ENCODE peak calls at places on chromosomes 16 and 17, in six cellular contexts. X, N, B, G, L and Q are unnamed samples. For H3K4me1, the result is how much of the 10 kb centered on the place peaks cover.

GRCh38 chr17:29019475-29020181 is 13.8 kb upstream of the SEZ6 start:
- DNase-seq in X (no peak), N (no peak), B (peak), G (no peak), L (no peak), Q (no peak)

GRCh38 chr17:65287040-65287439 is 149.9 kb downstream of the RGS9 start:
- DNase-seq in X (no peak), N (no peak), B (no peak), G (no peak), L (no peak), Q (peak)

GRCh38 chr17:66002807-66003206 is 189.1 kb downstream of the CEP112 start:
- DNase-seq in X (no peak), N (peak), B (no peak), G (no peak), L (no peak), Q (no peak)

GRCh38 chr16:85709766-85710423 is 21.1 kb upstream of the GINS2 start:
- DNase-seq in X (no peak), N (no peak), B (no peak), G (no peak), L (no peak), Q (no peak)

GRCh38 chr17:77248216-77249054 is 107.7 kb downstream of the SEC14L1 start:
- DNase-seq in X (no peak), N (no peak), B (no peak), G (no peak), L (no peak), Q (peak)

GRCh38 chr17:57523926-57524634 is 221.0 kb downstream of the CCDC182 start:
- DNase-seq in X (peak), N (peak), B (no peak), G (no peak), L (peak), Q (peak)

GRCh38 chr16:30458561-30459394 is 13.1 kb upstream of the SEPHS2 start:
- DNase-seq in X (peak), N (no peak), B (no peak), G (no peak), L (peak), Q (no peak)

GRCh38 chr17:77345260-77345910 is 204.6 kb downstream of the SEC14L1 start:
- DNase-seq in X (no peak), N (no peak), B (no peak), G (peak), L (no peak), Q (peak)

GRCh38 chr16:59412275-59412841 is 678.2 kb upstream of the GOT2 start:
- DNase-seq in X (no peak), N (peak), B (peak), G (no peak), L (no peak), Q (peak)

GRCh38 chr17:10196936-10197335 is 1.5 kb downstream of the GAS7 start:
- DNase-seq in X (no peak), N (no peak), B (no peak), G (no peak), L (no peak), Q (peak)

GRCh38 chr16:19588661-19589060 is 33.2 kb downstream of the VPS35L start:
- DNase-seq in X (no peak), N (no peak), B (no peak), G (no peak), L (no peak), Q (peak)

GRCh38 chr17:69764137-69764536 is 310.9 kb upstream of the KCNJ16 start:
- DNase-seq in X (no peak), N (no peak), B (no peak), G (no peak), L (no peak), Q (peak)

GRCh38 chr17:69761767-69762321 is 313.2 kb upstream of the KCNJ16 start:
- DNase-seq in X (no peak), N (peak), B (peak), G (no peak), L (no peak), Q (peak)

GRCh38 chr17:69762359-69762758 is 312.7 kb upstream of the KCNJ16 start:
- DNase-seq in X (no peak), N (no peak), B (no peak), G (no peak), L (no peak), Q (peak)

GRCh38 chr17:69763503-69763902 is 311.5 kb upstream of the KCNJ16 start:
- DNase-seq in X (no peak), N (peak), B (no peak), G (no peak), L (no peak), Q (peak)

GRCh38 chr17:69762766-69763165 is 312.3 kb upstream of the KCNJ16 start:
- DNase-seq in X (no peak), N (no peak), B (no peak), G (no peak), L (no peak), Q (no peak)
- H3K27ac ChIP-seq in X (no peak), N (peak), B (no peak), G (no peak), L (no peak), Q (peak)

GRCh38 chr16:88768041-88768876 is 16.8 kb downstream of the PIEZO1 start:
- DNase-seq in X (peak), N (peak), B (no peak), G (peak), L (peak), Q (peak)

GRCh38 chr16:88764913-88765349 is 20.1 kb downstream of the PIEZO1 start:
- DNase-seq in X (no peak), N (no peak), B (peak), G (no peak), L (no peak), Q (peak)

GRCh38 chr16:88769617-88770458 is 15.2 kb downstream of the PIEZO1 start:
- DNase-seq in X (no peak), N (no peak), B (peak), G (peak), L (no peak), Q (peak)

GRCh38 chr16:88767546-88767945 is 17.5 kb downstream of the PIEZO1 start:
- DNase-seq in X (no peak), N (no peak), B (no peak), G (no peak), L (no peak), Q (no peak)

DNA sequence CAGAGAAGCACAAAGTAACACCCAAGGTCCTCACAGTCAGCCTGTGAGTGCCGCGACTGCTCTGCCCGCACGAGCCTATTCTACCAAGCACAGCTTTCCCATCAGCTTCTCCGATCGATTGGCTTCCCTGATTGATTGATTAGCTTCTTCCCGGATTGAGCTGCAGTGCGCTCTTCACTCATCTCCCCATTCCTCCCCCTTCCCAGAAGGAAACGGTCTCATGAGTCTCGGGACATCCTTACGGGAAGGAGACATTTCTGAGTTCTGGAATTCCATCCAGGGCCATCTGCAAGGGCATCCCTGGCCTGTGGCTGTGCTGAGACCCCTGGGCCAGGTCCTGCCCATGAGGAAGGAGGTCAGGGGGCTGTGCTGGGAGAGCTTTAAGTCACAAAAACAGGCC is 18.0 kb downstream of the PIEZO1 start:
- DNase-seq in X (no peak), N (no peak), B (no peak), G (no peak), L (no peak), Q (no peak)
- H3K4me1 ChIP-seq in X (under half), N (under half), B (under half), G (under half), L (under half), Q (under half)

GRCh38 chr17:78929908-78930775 is 5.0 kb upstream of the TIMP2 start:
- DNase-seq in X (peak), N (no peak), B (no peak), G (no peak), L (peak), Q (no peak)
- H3K27ac ChIP-seq in X (no peak), N (no peak), B (no peak), G (peak), L (no peak), Q (no peak)

DNA sequence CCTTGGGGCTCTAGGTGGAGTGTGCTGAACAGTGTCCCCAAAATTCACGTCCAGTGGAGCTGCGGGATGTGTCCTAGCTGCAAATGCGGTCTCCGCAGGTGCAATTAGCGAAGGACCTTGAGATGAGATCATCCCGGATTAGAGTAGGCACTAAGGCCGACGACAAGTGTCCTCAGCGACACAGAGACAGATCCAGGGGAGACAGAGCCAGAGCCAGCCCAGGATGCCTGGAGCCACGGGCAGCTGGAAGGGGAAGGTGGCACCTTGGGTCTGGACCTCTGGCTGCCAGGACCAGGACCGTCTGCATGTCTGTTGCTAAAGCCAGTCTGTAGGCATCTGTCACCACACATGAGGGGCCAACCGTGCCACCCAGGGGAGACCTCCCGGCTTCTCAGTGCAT is 24.5 kb downstream of the SLC7A5 start:
- DNase-seq in X (no peak), N (no peak), B (no peak), G (no peak), L (no peak), Q (no peak)
- H3K4me1 ChIP-seq in X (under half), N (under half), B (under half), G (under half), L (under half), Q (under half)

DNA sequence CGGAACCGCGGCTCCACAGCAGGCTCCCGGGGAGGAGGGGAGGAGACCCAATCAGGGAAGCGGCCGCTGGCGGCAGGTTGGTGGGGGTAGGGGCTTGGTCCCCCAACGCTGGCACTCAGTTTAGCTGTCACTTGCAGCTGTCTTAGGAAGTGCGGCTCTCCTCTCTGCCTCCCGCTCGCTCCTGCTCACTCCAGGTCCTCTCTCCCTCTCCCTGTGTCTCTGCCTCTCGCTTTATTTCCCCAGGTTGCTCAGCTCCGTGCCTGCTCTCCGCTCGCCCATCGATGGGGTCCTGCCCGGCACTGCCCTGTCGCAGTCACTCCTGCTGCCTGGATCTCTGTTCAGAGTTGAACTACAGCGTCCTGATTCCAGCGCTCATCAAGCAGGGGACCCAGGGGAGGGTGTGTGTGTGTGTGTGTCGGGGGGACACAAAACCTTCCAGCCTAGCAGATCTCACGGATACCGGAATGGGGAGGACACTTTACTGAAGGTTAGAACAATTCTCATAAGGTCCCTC is 145.6 kb downstream of the ENGASE start:
- DNase-seq in X (no peak), N (no peak), B (peak), G (no peak), L (no peak), Q (no peak)
- H3K27ac ChIP-seq in X (no peak), N (no peak), B (no peak), G (no peak), L (no peak), Q (no peak)

DNA sequence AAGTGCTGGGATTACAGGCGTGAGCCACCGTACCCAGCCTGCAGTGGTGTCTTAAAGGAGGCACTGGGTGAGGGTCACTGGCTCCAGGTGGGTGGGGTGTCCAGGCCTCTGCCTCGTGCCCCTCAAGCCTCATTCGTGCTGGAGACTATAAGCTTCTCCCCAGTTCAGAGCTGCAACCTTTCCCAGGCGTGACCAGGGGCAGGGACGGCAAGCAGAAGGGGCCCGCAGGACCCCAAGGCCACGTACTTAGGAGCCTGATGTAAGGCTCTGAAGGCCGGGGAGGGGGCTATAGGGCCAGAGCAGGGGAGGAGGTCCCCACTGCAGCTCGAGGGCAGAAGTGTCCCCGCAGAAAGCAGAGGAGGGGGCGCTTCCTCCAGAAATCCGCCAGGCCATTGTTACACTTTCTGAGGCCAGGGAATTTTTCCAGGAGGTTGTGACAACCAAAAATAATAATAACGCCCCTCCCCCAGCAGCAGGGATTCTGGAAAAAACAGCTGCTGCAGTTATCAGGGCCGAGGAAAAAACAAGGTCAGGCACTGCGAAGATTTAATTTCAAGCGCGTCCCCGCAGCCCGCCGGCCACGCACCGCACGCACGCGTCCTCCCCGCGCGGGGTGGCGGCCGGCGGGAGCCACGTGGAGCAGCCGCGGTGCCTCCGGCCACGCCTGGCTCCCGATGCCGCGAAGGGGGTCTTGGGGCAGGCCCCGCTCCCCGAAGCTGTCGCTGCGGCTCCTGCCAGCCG is 45.7 kb upstream of the SLC38A10 start:
- DNase-seq in X (no peak), N (peak), B (no peak), G (no peak), L (no peak), Q (peak)
- H3K4me1 ChIP-seq in X (under half), N (under half), B (under half), G (under half), L (under half), Q (under half)

GRCh38 chr17:75486951-75487350 is 28.4 kb downstream of the CASKIN2 start:
- DNase-seq in X (no peak), N (no peak), B (no peak), G (no peak), L (no peak), Q (no peak)
- H3K27ac ChIP-seq in X (no peak), N (no peak), B (no peak), G (no peak), L (peak), Q (no peak)